ENCODE peak calls at places on chromosomes 16 and 17, in six cellular contexts. Y is B cell, E is body of pancreas, R is uterus, V is cardiac fibroblast, I is IMR-90. Z is an unnamed sample.

GRCh38 chr17:2808367-2809335 is 12.4 kb downstream of the RAP1GAP2 start:
- DNase-seq in Y (no peak), E (no peak), R (no peak), V (no peak), I (no peak), Z (no peak)

GRCh38 chr17:41345992-41346391 is 4.6 kb downstream of the KRT33A start:
- DNase-seq in Y (no peak), E (no peak), R (no peak), V (no peak), I (no peak), Z (no peak)

GRCh38 chr17:47810200-47810821 is 11.3 kb downstream of the OSBPL7 start:
- DNase-seq in Y (peak), E (peak), R (no peak), V (peak), I (peak), Z (no peak)

GRCh38 chr16:86667035-86667434 is 88.7 kb downstream of the FOXL1 start:
- DNase-seq in Y (no peak), E (no peak), R (no peak), V (no peak), I (no peak), Z (no peak)

GRCh38 chr16:67241008-67241900 is 6.0 kb downstream of the FHOD1 start:
- DNase-seq in Y (no peak), E (peak), R (peak), V (peak), I (peak), Z (no peak)

GRCh38 chr17:59830846-59831486 is 61.8 kb downstream of the TUBD1 start:
- DNase-seq in Y (no peak), E (no peak), R (no peak), V (no peak), I (no peak), Z (no peak)

GRCh38 chr16:15807603-15808009 is 49.2 kb downstream of the MYH11 start:
- DNase-seq in Y (no peak), E (no peak), R (peak), V (peak), I (peak), Z (no peak)

GRCh38 chr17:56880133-56880532 is 33.7 kb downstream of the TRIM25 start:
- DNase-seq in Y (no peak), E (no peak), R (no peak), V (no peak), I (no peak), Z (no peak)

GRCh38 chr17:17750881-17751280 is 69.6 kb downstream of the RAI1 start:
- DNase-seq in Y (peak), E (no peak), R (no peak), V (no peak), I (no peak), Z (no peak)

GRCh38 chr17:41308918-41309359 is at the start of gene KRTAP16-1:
- DNase-seq in Y (no peak), E (no peak), R (no peak), V (no peak), I (no peak), Z (no peak)

GRCh38 chr16:87619360-87620200 is 17.3 kb downstream of the JPH3 start:
- DNase-seq in Y (no peak), E (no peak), R (no peak), V (no peak), I (no peak), Z (no peak)

GRCh38 chr16:85286970-85287814 is 174.9 kb upstream of the CIBAR2 start:
- DNase-seq in Y (no peak), E (no peak), R (no peak), V (peak), I (peak), Z (no peak)
- TF ChIP-seq CTCF in Y (no peak), E (no peak), R (no peak), V (no peak), I (no peak), Z (no peak)

DNA sequence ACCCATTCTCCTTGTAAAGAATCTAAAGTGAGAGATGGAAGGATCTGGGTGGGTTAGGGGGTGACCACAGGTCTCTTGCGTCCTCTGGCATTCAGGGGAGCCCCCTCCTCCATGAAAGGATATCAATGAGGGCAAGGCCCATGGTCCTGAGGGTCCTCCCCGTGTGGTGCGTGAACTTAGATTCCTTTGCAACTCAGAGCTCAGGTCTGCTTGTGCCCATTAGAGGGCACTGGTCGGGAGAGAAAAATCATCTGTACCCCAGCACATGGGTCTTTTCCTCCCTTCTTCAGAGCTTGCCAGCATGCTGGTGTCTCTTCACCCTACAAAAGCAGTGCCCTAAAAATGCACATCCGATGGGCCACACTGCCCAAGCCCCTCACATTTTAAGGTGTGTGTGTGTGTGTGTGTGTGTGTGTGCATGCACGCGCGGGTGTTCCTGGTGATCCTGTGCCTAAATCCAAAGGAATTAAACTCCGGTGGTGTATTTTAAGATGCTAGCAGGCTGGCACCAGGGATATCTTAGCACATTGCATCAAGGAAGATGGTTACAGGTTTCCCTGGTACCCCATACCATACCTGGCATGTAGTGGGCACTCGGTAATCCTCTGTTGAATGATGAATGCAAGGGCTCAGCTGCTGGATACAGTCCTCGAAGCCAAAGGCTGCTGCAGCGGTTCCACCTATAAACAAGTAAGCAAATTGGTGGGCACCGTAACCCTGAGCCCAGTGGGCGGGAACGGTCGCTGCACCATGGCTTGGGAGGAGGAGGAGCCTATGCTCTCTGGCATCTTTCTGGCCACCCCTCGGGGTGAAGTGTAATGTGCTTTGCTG is 4.7 kb downstream of the C1QTNF1 start:
- DNase-seq in Y (peak), E (no peak), R (peak), V (peak), I (no peak), Z (no peak)
- TF ChIP-seq CTCF in Y (no peak), E (no peak), R (no peak), V (peak), I (peak), Z (no peak)

GRCh38 chr17:16589097-16589969 is 20.3 kb upstream of the ZNF287 start:
- DNase-seq in Y (peak), E (peak), R (peak), V (peak), I (peak), Z (peak)
- TF ChIP-seq CTCF in Y (peak), E (peak), R (peak), V (peak), I (peak), Z (peak)

GRCh38 chr17:78449983-78450382 is 71.5 kb downstream of the PGS1 start:
- DNase-seq in Y (no peak), E (no peak), R (no peak), V (no peak), I (no peak), Z (no peak)

GRCh38 chr17:78446833-78447232 is 68.4 kb downstream of the PGS1 start:
- DNase-seq in Y (no peak), E (no peak), R (no peak), V (no peak), I (no peak), Z (no peak)

GRCh38 chr17:78454346-78454745 is 75.9 kb downstream of the PGS1 start:
- DNase-seq in Y (no peak), E (no peak), R (no peak), V (no peak), I (no peak), Z (no peak)

GRCh38 chr17:78448356-78448993 is 70.0 kb downstream of the PGS1 start:
- DNase-seq in Y (no peak), E (no peak), R (no peak), V (no peak), I (no peak), Z (no peak)

GRCh38 chr17:78450696-78451344 is 72.4 kb downstream of the PGS1 start:
- DNase-seq in Y (no peak), E (no peak), R (no peak), V (no peak), I (no peak), Z (no peak)
- TF ChIP-seq CTCF in Y (no peak), E (no peak), R (no peak), V (no peak), I (no peak), Z (no peak)

GRCh38 chr16:10150906-10151305 is 31.3 kb downstream of the GRIN2A start:
- DNase-seq in Y (no peak), E (no peak), R (no peak), V (no peak), I (no peak), Z (no peak)
- TF ChIP-seq CTCF in Y (no peak), E (no peak), R (no peak), V (no peak), I (no peak), Z (no peak)

GRCh38 chr16:58306327-58306726 is 11.5 kb upstream of the PRSS54 start:
- DNase-seq in Y (no peak), E (peak), R (no peak), V (peak), I (peak), Z (peak)
- TF ChIP-seq CTCF in Y (peak), E (peak), R (no peak), V (peak), I (peak), Z (peak)

GRCh38 chr16:10368984-10369551 is 16.8 kb upstream of the ATF7IP2 start:
- DNase-seq in Y (no peak), E (no peak), R (no peak), V (no peak), I (no peak), Z (no peak)
- TF ChIP-seq CTCF in Y (no peak), E (no peak), R (no peak), V (no peak), I (no peak), Z (no peak)

GRCh38 chr16:5428932-5429331 is 331.3 kb upstream of the EEF2KMT start:
- DNase-seq in Y (no peak), E (no peak), R (no peak), V (no peak), I (no peak), Z (peak)
- TF ChIP-seq CTCF in Y (no peak), E (no peak), R (no peak), V (no peak), I (no peak), Z (peak)

DNA sequence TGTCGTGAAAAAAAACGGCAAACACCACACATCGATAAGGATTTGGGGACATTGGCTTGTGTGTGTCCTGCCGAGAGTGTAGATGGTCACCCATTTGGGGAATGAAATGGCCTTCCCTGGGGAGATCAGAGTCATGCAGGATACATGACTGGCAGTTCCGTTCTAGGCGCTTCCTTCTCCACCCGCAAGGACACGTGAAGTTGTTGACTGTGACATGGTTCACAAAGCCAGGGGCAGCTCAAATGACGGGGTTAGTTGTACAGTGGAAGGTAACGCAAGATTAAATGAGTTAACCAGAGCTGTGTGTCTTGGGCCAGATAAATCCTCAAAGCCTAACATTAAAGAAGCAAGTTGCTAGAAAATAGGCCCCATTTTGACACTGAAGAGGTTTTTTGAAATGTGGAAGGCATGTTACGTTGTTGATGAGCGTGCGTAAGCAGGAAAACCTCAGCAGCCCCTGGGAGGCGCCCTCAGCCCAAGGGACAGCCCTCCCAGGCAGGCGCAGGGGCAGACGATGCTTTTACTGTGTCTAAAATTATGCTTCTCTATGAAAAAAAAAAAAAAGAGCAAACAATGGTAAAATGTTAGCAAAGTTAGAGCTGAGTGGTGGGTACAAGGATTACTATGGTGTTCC is 35.9 kb upstream of the CHMP6 start:
- DNase-seq in Y (peak), E (no peak), R (peak), V (no peak), I (no peak), Z (no peak)
- TF ChIP-seq CTCF in Y (no peak), E (no peak), R (no peak), V (no peak), I (no peak), Z (no peak)